ENCODE peak calls at places on chromosomes 7 and 10, in nine cellular contexts. X is uterus, M is sigmoid colon, P is left ventricle myocardium inferior, N is PC-3, B is colonic mucosa, G is astrocyte, K is NB4, D is GM12865. V is an unnamed sample.

GRCh38 chr10:80357000-80357803 is 621 bp downstream of the DYDC2 start:
- DNase-seq in X (no peak), M (no peak), P (no peak), N (no peak), B (no peak), G (no peak), K (no peak), D (no peak), V (no peak)

GRCh38 chr7:47945261-47946015 is 2.8 kb downstream of the PKD1L1 start:
- DNase-seq in X (peak), M (peak), P (peak), N (peak), B (peak), G (no peak), K (peak), D (peak), V (peak)

GRCh38 chr7:30921540-30921930 is 9.9 kb downstream of the AQP1 start:
- DNase-seq in X (no peak), M (no peak), P (peak), N (no peak), B (no peak), G (no peak), K (no peak), D (no peak), V (no peak)

GRCh38 chr10:94211187-94211529 is 151.6 kb downstream of the NOC3L start:
- DNase-seq in X (no peak), M (no peak), P (no peak), N (no peak), B (no peak), G (no peak), K (no peak), D (no peak), V (no peak)

GRCh38 chr10:66234872-66235271 is 691.0 kb upstream of the LRRTM3 start:
- DNase-seq in X (no peak), M (no peak), P (no peak), N (no peak), B (no peak), G (no peak), K (no peak), D (no peak), V (no peak)

GRCh38 chr10:114526112-114526496 is 121.8 kb upstream of the AFAP1L2 start:
- DNase-seq in X (no peak), M (no peak), P (no peak), N (no peak), B (no peak), G (peak), K (no peak), D (peak), V (no peak)

GRCh38 chr7:146892151-146892550 is 775.5 kb downstream of the CNTNAP2 start:
- DNase-seq in X (no peak), M (no peak), P (no peak), N (no peak), B (no peak), G (no peak), K (no peak), D (no peak), V (no peak)

GRCh38 chr10:90862908-90863514 is 5.2 kb upstream of the HTR7 start:
- DNase-seq in X (no peak), M (no peak), P (no peak), N (peak), B (no peak), G (no peak), K (peak), D (peak), V (no peak)

GRCh38 chr7:127525866-127526456 is 59.4 kb downstream of the GCC1 start:
- DNase-seq in X (no peak), M (no peak), P (no peak), N (no peak), B (no peak), G (no peak), K (no peak), D (no peak), V (no peak)

GRCh38 chr10:111391146-111391545 is 314.3 kb downstream of the ADRA2A start:
- DNase-seq in X (no peak), M (no peak), P (no peak), N (no peak), B (no peak), G (no peak), K (no peak), D (no peak), V (no peak)

GRCh38 chr7:107233174-107233573 is 64.4 kb downstream of the HBP1 start:
- DNase-seq in X (no peak), M (no peak), P (no peak), N (no peak), B (no peak), G (no peak), K (no peak), D (peak), V (no peak)

GRCh38 chr7:123624527-123625183 is 23.0 kb downstream of the ASB15 start:
- DNase-seq in X (no peak), M (no peak), P (peak), N (peak), B (peak), G (no peak), K (peak), D (peak), V (peak)

GRCh38 chr10:46236941-46237681 is 49.7 kb upstream of the ANTXRL start:
- DNase-seq in X (peak), M (no peak), P (no peak), N (no peak), B (peak), G (no peak), K (no peak), D (no peak), V (no peak)

GRCh38 chr7:45601094-45601493 is 26.9 kb downstream of the ADCY1 start:
- DNase-seq in X (no peak), M (no peak), P (no peak), N (no peak), B (peak), G (no peak), K (no peak), D (no peak), V (peak)

GRCh38 chr10:123836418-123837145 is 55.0 kb downstream of the CPXM2 start:
- DNase-seq in X (no peak), M (no peak), P (no peak), N (no peak), B (no peak), G (no peak), K (no peak), D (no peak), V (no peak)

GRCh38 chr10:66180651-66181318 is 745.1 kb upstream of the LRRTM3 start:
- DNase-seq in X (no peak), M (no peak), P (no peak), N (peak), B (peak), G (peak), K (peak), D (peak), V (peak)

GRCh38 chr10:86937502-86938154 is 19.8 kb downstream of the MMRN2 start:
- DNase-seq in X (no peak), M (no peak), P (no peak), N (no peak), B (peak), G (no peak), K (no peak), D (no peak), V (no peak)

GRCh38 chr10:99709480-99710229 is 22.3 kb downstream of the COX15 start:
- DNase-seq in X (no peak), M (no peak), P (no peak), N (no peak), B (no peak), G (peak), K (no peak), D (peak), V (no peak)

DNA sequence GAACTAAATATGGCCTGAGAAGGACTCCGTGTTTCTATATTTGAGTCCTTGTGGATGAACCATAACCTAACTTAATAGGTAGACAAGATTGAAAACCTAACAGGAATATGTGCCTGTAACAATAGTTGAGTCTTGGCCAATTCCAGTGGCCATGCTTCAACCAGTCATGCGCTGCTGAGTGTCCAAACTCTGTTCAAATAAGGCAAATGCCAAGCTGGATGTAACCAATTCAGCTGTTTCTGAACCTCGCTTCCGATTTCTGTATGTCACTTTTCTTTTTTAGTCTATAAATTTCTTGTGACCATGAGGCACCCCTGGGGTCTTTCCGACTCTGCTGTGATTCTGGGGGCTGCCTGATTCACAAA is 608.2 kb downstream of the GALNT17 start:
- DNase-seq in X (no peak), M (no peak), P (no peak), N (no peak), B (no peak), G (no peak), K (no peak), D (no peak), V (no peak)
- H3K4me3 ChIP-seq in X (no peak), M (no peak), P (no peak), N (no peak), B (no peak), G (no peak), K (no peak), D (no peak), V (no peak)

GRCh38 chr10:15859531-15859864 is 809 bp downstream of the MINDY3 start:
- DNase-seq in X (no peak), M (no peak), P (no peak), N (no peak), B (no peak), G (no peak), K (no peak), D (no peak), V (no peak)

GRCh38 chr10:15857001-15857608 is 3.2 kb downstream of the MINDY3 start:
- DNase-seq in X (no peak), M (no peak), P (no peak), N (peak), B (peak), G (no peak), K (no peak), D (no peak), V (no peak)

GRCh38 chr10:15859865-15860691 is at the start of gene MINDY3:
- DNase-seq in X (peak), M (peak), P (peak), N (peak), B (peak), G (peak), K (peak), D (peak), V (peak)

GRCh38 chr10:15860692-15861201 is 440 bp upstream of the MINDY3 start:
- DNase-seq in X (no peak), M (no peak), P (no peak), N (no peak), B (no peak), G (no peak), K (no peak), D (no peak), V (no peak)

GRCh38 chr10:15858895-15859294 is 1.4 kb downstream of the MINDY3 start:
- DNase-seq in X (no peak), M (no peak), P (no peak), N (no peak), B (no peak), G (no peak), K (no peak), D (no peak), V (no peak)
- H3K4me3 ChIP-seq in X (no peak), M (peak), P (peak), N (peak), B (peak), G (peak), K (peak), D (peak), V (no peak)

DNA sequence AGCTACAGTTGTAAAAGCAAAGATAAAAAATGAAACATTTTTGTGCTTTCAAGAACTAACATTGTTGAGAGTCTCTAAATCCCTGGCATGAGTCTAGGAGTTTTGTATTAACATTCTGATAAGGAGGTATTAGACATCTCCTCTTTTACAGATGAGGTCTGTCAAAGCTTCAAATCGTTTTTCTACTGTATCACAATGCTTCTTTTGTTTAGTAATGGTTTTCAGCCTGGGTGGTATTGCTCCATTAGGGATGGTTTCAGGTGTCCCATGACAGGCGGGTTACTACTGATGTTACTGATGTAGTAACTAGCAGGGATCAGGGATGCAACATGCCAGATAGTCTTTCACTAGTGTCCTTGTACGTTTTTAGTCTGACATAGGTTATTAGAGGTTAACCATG is 27.4 kb downstream of the STAM start:
- DNase-seq in X (no peak), M (no peak), P (no peak), N (peak), B (no peak), G (peak), K (no peak), D (no peak), V (no peak)
- H3K4me3 ChIP-seq in X (no peak), M (no peak), P (no peak), N (no peak), B (no peak), G (no peak), K (no peak), D (no peak), V (no peak)

DNA sequence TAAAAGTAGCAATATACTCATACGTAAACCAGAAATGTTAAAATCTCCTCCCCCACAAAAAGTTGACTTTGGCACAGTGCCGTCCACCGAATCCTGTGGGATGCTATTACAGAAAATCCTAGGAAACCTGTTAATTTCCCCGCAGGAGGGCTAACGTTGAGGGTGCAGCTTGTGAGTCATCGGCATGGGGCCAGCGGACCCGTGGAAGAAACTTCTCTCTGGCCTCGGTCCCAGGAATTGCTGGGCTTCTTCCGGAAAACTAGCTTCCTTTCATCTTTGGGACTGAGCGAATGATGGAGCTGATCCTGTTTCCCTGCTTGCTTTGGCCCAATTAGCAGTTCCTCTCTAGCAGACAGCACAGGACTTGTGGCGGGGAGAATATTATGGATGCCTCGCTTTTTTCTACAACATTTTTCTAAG is 13.4 kb downstream of the CRYGN start:
- DNase-seq in X (peak), M (peak), P (peak), N (peak), B (peak), G (peak), K (no peak), D (no peak), V (peak)
- H3K4me3 ChIP-seq in X (no peak), M (no peak), P (peak), N (no peak), B (no peak), G (no peak), K (no peak), D (no peak), V (no peak)

DNA sequence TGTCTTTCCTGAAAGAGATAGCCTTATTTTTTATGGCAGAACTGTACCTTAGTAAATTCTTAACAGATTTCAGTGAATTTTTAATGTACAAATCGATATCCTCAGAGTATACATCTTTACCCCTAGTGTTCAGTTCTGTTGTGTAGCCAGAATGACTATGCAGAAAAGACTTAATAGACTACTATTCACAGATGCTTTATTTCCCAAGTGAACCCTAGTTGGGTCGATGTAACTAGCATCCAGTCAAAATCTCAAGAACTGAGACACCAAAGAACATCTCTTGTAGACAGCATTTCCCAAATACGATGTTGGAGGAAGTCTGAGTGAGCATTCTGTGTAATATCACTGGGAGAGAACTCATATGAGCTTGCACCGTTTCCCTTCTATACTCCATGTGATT is 1.5 kb downstream of the AKR1C3 start:
- DNase-seq in X (no peak), M (no peak), P (no peak), N (no peak), B (no peak), G (no peak), K (no peak), D (no peak), V (no peak)
- H3K4me3 ChIP-seq in X (no peak), M (peak), P (peak), N (no peak), B (peak), G (no peak), K (no peak), D (no peak), V (no peak)

DNA sequence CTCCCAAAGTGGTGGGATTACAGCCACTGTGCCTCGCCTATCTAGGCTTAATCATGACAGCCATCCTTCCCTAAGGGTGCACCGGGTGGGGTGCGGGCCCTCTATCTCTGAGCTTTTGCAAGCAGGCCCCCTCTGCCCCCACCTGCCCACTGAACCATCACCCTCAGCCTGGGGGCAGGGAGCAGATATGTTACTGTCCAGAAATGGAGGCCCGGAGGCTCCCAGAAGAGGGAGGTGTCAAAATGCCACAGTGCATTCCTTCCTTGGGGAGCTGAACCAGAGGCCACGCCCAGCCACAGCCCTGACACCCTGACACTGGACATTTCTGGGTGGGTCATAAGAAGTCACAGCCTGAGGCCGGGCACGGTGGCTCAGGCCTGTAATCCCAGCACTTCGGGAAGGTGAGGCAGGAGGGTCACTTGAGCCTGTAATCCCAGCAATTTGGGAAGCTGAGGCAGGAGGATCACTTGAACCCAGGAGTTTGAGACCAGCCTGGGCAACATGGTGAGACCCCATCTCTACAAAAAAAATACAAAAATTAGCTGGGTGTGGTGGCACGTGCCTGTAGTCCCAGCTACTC is 129.8 kb upstream of the TNRC18 start:
- DNase-seq in X (no peak), M (no peak), P (no peak), N (peak), B (peak), G (no peak), K (no peak), D (no peak), V (no peak)
- H3K4me3 ChIP-seq in X (no peak), M (no peak), P (no peak), N (no peak), B (peak), G (no peak), K (no peak), D (no peak), V (no peak)

DNA sequence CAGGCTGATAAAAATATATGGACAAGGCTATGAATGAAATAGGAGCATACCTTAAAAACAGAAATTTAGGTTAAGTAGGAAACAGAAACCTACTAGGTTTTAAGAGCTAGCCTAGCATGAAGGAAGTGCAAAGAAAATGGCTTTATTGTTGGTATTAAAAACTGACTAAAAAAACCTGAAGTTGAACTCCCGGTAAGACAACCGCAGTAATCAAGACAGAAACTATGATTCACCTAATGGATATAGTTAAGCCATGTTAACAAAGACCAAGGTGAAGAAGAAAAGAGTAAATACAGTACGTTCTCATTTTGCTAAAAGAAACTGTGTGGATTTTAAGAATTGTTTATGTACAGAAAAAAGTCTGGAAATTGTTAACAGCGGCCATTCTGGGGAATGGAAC is 2.5 kb downstream of the RTKN2 start:
- DNase-seq in X (no peak), M (no peak), P (no peak), N (peak), B (no peak), G (no peak), K (no peak), D (no peak), V (no peak)
- H3K4me3 ChIP-seq in X (no peak), M (no peak), P (no peak), N (peak), B (no peak), G (no peak), K (no peak), D (no peak), V (no peak)

GRCh38 chr10:84088626-84089025 is 50.7 kb upstream of the GHITM start:
- DNase-seq in X (no peak), M (no peak), P (no peak), N (no peak), B (no peak), G (no peak), K (no peak), D (no peak), V (no peak)
- H3K4me3 ChIP-seq in X (no peak), M (no peak), P (no peak), N (no peak), B (no peak), G (no peak), K (no peak), D (no peak), V (no peak)

DNA sequence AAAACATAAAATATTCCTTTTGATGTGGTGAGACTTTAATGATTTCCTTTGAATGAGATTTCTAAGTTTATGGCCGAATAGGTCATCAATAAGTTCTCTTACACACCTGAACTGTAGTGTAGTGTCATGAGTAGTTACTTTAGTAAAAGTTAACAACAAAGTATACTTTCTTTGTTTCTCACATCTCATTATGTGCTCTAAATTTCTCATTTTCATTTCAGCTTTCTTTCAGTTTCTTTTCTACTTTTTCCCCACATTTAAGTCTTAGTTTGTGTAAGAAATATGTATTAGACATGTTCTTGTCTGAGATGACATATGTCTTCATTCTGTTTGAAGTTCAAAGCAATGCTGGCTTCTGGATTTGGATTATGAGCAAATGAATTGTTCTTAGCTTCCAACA is 348.1 kb downstream of the ANKRD7 start:
- DNase-seq in X (no peak), M (no peak), P (no peak), N (no peak), B (no peak), G (no peak), K (no peak), D (no peak), V (no peak)
- H3K4me3 ChIP-seq in X (no peak), M (no peak), P (no peak), N (no peak), B (no peak), G (no peak), K (no peak), D (no peak), V (no peak)

V was measured in body of pancreas.